ENCODE peak calls at places on chromosomes 6 and 20, in five cellular contexts. I is prostate gland, H is right lobe of liver, D is esophagus squamous epithelium, F is HCT116. Q is an unnamed sample.

GRCh38 chr6:23533311-23533710 is 592.7 kb upstream of the NRSN1 start:
- DNase-seq in I (no peak), H (no peak), D (no peak), F (no peak), Q (no peak)

GRCh38 chr6:140537211-140537610 is 1162.8 kb upstream of the CITED2 start:
- DNase-seq in I (no peak), H (no peak), D (no peak), F (no peak), Q (no peak)

GRCh38 chr6:97023982-97024381 is 99.5 kb downstream of the KLHL32 start:
- DNase-seq in I (no peak), H (no peak), D (no peak), F (no peak), Q (no peak)

GRCh38 chr20:58895099-58895795 is 42.7 kb downstream of the GNAS start:
- DNase-seq in I (no peak), H (no peak), D (no peak), F (no peak), Q (peak; percentile 24)

GRCh38 chr6:163288066-163288465 is 126.5 kb upstream of the QKI start:
- DNase-seq in I (no peak), H (no peak), D (no peak), F (no peak), Q (no peak)

GRCh38 chr6:149185799-149186357 is 131.6 kb upstream of the TAB2 start:
- DNase-seq in I (no peak), H (no peak), D (no peak), F (no peak), Q (no peak)

GRCh38 chr6:148383658-148384417 is 41.2 kb downstream of the SASH1 start:
- DNase-seq in I (no peak), H (no peak), D (no peak), F (no peak), Q (no peak)

GRCh38 chr20:16258766-16259165 is 314.5 kb downstream of the KIF16B start:
- DNase-seq in I (no peak), H (no peak), D (no peak), F (no peak), Q (no peak)

GRCh38 chr6:157184202-157185015 is 138.9 kb downstream of the TMEM242 start:
- DNase-seq in I (peak; percentile 82), H (peak; percentile 78), D (no peak), F (peak; percentile 16), Q (peak; percentile 43)

GRCh38 chr6:83221886-83222479 is 28.8 kb downstream of the RWDD2A start:
- DNase-seq in I (no peak), H (no peak), D (no peak), F (peak; percentile 18), Q (peak; percentile 54)

GRCh38 chr20:50467618-50468373 is 42.4 kb upstream of the PTPN1 start:
- DNase-seq in I (no peak), H (no peak), D (no peak), F (peak; percentile 73), Q (peak; percentile 52)

GRCh38 chr20:38208523-38208922 is 43.5 kb upstream of the TGM2 start:
- DNase-seq in I (no peak), H (no peak), D (no peak), F (no peak), Q (no peak)

GRCh38 chr20:49280463-49281058 is 2.7 kb upstream of the ZNFX1 start:
- DNase-seq in I (no peak), H (no peak), D (no peak), F (no peak), Q (no peak)

GRCh38 chr6:157831424-157832249 is 8.6 kb downstream of the SNX9 start:
- DNase-seq in I (no peak), H (no peak), D (no peak), F (no peak), Q (no peak)

GRCh38 chr20:51930775-51931174 is 128.5 kb upstream of the SALL4 start:
- DNase-seq in I (no peak), H (no peak), D (no peak), F (peak; percentile 6), Q (no peak)

GRCh38 chr6:75344455-75344854 is 59.9 kb upstream of the TMEM30A start:
- DNase-seq in I (no peak), H (no peak), D (no peak), F (no peak), Q (no peak)

GRCh38 chr20:9978395-9979004 is 56.3 kb upstream of the ANKEF1 start:
- DNase-seq in I (peak; percentile 63), H (no peak), D (no peak), F (peak; percentile 79), Q (peak; percentile 19)

GRCh38 chr20:37383229-37383989 is 37.5 kb downstream of the SRC start:
- DNase-seq in I (no peak), H (no peak), D (no peak), F (peak; percentile 81), Q (no peak)

GRCh38 chr20:60693513-60694133 is 558.4 kb upstream of the CDH4 start:
- DNase-seq in I (no peak), H (no peak), D (no peak), F (no peak), Q (no peak)

GRCh38 chr6:53348436-53349208 is at the start of gene ELOVL5:
- DNase-seq in I (peak; percentile 99), H (peak; percentile 99), D (peak; percentile 96), F (peak; percentile 94), Q (peak; percentile 97)

GRCh38 chr6:53344993-53345392 is 3.8 kb downstream of the ELOVL5 start:
- DNase-seq in I (no peak), H (no peak), D (no peak), F (no peak), Q (no peak)

GRCh38 chr6:53347250-53347920 is 1.4 kb downstream of the ELOVL5 start:
- DNase-seq in I (peak; percentile 43), H (no peak), D (no peak), F (no peak), Q (peak; percentile 65)

GRCh38 chr6:53349209-53349693 is 501 bp upstream of the ELOVL5 start:
- DNase-seq in I (no peak), H (no peak), D (no peak), F (no peak), Q (no peak)

DNA sequence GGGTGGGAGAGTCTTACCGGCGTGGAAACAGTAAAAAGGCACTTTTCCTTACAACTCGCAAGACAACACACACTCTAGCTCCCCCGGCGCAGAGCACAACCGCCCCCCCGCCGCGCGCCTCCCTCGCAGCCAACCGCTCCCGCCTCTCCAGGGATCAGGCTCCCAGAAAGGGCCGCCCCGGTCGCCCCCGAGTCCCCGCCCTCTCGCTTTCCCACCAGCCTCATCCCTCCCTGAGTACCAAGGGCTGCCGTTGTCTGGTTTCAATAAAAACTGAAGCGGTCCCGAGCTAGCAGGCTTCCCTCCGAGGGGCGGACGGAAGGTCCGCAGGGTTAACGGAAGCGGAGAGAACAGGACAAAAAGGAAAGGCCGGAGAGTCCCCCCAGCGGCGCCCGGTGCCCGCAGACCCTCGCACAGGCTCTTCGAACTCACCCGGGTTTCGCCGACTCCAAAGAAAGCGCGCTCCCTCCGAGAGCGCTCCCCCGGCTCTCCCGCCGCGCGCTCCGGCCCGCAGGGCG is 772 bp downstream of the ELOVL5 start:
- DNase-seq in I (peak; percentile 55), H (peak; percentile 81), D (no peak), F (no peak), Q (no peak)
- H3K4me1 ChIP-seq in I (peaks cover 5% of the 10 kb centered on the region), H (peaks cover 8% of the 10 kb centered on the region), D (peaks cover 3% of the 10 kb centered on the region), F (peaks cover 8% of the 10 kb centered on the region), Q (peaks cover 47% of the 10 kb centered on the region)

DNA sequence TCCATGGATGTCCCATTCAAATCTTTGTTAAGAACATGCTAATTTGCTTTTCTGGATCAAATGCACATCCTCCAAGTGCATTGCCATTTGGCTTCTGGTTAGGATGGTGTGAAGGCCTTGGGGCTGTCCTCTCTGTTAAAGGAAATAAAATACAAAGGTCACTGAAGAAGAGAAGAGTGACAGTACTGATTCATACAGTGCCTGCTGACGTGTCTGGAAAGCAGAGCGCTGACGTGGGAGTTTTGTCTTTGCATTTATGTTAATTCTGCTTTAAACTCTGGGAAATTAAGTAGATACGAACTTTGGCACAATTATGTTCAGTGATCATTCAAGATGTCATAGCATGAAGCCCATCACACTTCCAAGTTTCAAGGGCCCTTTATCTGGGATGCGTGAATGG is 33.2 kb downstream of the SYNDIG1 start:
- DNase-seq in I (no peak), H (no peak), D (no peak), F (no peak), Q (no peak)
- H3K4me3 ChIP-seq in I (no peak overlapping the region), H (no peak overlapping the region), D (no peak overlapping the region), F (no peak overlapping the region), Q (no peak overlapping the region)

GRCh38 chr6:144066255-144066654 is 29.1 kb downstream of the SF3B5 start:
- DNase-seq in I (no peak), H (no peak), D (no peak), F (no peak), Q (no peak)

GRCh38 chr6:144063246-144063743 is 32.1 kb downstream of the SF3B5 start:
- DNase-seq in I (peak; percentile 9), H (no peak), D (no peak), F (no peak), Q (no peak)

GRCh38 chr6:144063744-144064401 is 31.5 kb downstream of the SF3B5 start:
- DNase-seq in I (peak; percentile 85), H (peak; percentile 96), D (peak; percentile 58), F (peak; percentile 57), Q (peak; percentile 85)

GRCh38 chr6:144064402-144064830 is 31.0 kb downstream of the SF3B5 start:
- DNase-seq in I (peak; percentile 12), H (peak; percentile 67), D (no peak), F (no peak), Q (peak; percentile 42)

DNA sequence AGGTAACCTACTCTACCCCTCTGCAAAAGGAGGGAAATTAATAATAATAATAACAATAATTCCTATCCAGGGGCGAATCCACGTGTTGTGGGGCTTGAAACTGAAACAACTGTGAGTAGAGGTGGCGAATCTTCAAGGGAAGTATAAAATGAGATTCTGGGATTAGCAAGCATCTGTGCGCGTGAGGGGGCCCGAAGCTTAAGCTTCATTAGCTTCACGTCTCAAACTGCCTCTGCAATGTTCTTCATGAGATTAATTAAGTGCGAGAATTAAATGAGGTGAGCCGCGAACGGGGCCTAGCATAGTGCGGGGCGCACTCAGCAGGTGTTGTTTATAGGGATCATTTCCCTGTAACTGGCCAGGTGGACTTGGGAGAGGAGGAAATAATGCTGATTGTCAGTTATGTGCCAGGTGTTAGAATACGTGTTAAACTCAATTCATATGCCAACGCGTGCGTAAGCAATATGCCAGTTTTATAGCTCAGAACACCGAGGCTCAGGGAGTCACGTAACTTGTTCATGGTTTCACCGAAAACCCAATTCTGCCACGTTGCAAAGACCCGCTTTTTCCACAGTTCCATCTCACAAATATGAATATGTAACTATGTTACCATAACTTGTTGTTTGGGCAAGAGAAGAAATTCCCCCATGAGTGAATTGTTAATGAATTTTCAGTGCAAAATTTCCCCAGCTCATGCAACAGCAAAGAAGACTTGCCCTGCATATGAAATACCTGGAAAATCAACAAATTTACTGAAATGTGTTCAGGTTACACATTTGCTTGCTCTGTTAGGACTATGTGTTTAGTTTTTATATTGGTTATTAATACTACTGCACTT is 30.3 kb downstream of the SF3B5 start:
- DNase-seq in I (peak; percentile 11), H (no peak), D (no peak), F (no peak), Q (no peak)
- H3K27me3 ChIP-seq in I (no peaks in the 10 kb centered on the region), H (no peaks in the 10 kb centered on the region), D (peaks cover 51% of the 10 kb centered on the region), F (no peaks in the 10 kb centered on the region), Q (peaks cover 2% of the 10 kb centered on the region)

DNA sequence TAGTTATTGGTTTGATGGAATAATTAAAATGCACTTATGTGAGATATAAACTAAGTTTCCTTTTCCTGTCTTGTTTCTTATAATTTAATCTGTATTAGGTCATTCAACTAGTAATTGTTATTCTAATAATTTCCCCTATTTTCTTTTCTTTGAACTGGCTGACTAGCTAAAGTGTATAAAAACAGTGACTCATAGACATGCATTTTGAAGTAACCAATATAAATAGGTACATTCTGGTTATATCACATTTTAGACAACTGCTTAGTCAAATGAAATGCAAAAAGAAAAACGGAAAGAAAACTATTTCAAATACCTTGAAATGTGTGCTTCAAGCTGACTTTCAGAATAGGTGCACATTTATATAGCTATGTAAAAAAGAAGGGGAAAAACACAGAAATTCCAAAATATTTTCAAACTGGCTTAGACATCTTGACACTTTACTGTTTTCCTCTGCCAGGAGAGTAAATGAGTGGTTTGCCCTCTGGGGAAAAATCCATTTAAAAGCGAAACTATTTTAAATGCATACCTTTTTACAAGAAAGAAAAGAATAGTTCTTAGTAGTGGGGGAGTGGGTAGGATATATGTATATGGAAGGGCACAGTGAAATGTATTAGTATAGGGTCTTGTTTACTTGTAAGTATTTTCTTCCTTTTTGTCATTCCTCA is 28.3 kb downstream of the KCNQ5 start:
- DNase-seq in I (no peak), H (no peak), D (no peak), F (no peak), Q (no peak)
- H3K4me1 ChIP-seq in I (no peaks in the 10 kb centered on the region), H (no peaks in the 10 kb centered on the region), D (no peaks in the 10 kb centered on the region), F (no peaks in the 10 kb centered on the region), Q (no peaks in the 10 kb centered on the region)

Q was measured in CD4-positive, CD25-positive, alpha-beta regulatory T cell.